ENCODE peak calls at places on chromosomes 5 and 9, in seven cellular contexts. F is ascending aorta; P is Panc1; Q is MM.1S; A is fibroblast of lung; X is tibial nerve; W is CD8-positive, alpha-beta T cell. D is an unnamed sample. For H3K4me1 and H3K36me3, the result is how much of the 10 kb centered on the place peaks cover.

GRCh38 chr5:969421-969839 is 39.2 kb upstream of the NKD2 start:
- DNase-seq in P (no peak), X (no peak), W (no peak), Q (no peak), F (no peak), A (peak), D (no peak)

GRCh38 chr9:84711936-84712335 is 42.4 kb downstream of the NTRK2 start:
- DNase-seq in Q (no peak), X (peak), A (peak), P (no peak), F (no peak), W (no peak), D (peak)

GRCh38 chr5:155047818-155048217 is 34.3 kb downstream of the KIF4B start:
- DNase-seq in Q (no peak), F (no peak), A (no peak), X (no peak), P (no peak), W (no peak), D (no peak)

GRCh38 chr9:91771027-91771426 is 179.0 kb downstream of the ROR2 start:
- DNase-seq in A (peak), Q (no peak), P (no peak), F (no peak), W (no peak), X (no peak), D (peak)

GRCh38 chr9:102840356-102840755 is 154.8 kb upstream of the CYLC2 start:
- DNase-seq in Q (no peak), A (no peak), X (no peak), W (no peak), P (no peak), F (no peak), D (no peak)

GRCh38 chr5:56112526-56113121 is 117.9 kb upstream of the IL6ST start:
- DNase-seq in X (peak), A (no peak), P (no peak), F (no peak), W (no peak), Q (no peak), D (no peak)

GRCh38 chr5:156634301-156634700 is 215.8 kb upstream of the PPP1R2B start:
- DNase-seq in Q (no peak), X (no peak), W (no peak), P (no peak), A (no peak), F (no peak), D (no peak)

GRCh38 chr5:96527826-96528225 is 94.8 kb upstream of the PCSK1 start:
- DNase-seq in A (no peak), X (no peak), W (no peak), F (no peak), Q (no peak), P (no peak), D (no peak)

GRCh38 chr5:74167930-74168315 is 472.6 kb downstream of the ENC1 start:
- DNase-seq in F (no peak), Q (no peak), P (no peak), X (no peak), W (no peak), A (no peak), D (no peak)

GRCh38 chr9:134922066-134922931 is 4.6 kb upstream of the FCN1 start:
- DNase-seq in F (peak), A (no peak), Q (no peak), W (no peak), X (peak), P (no peak), D (no peak)

GRCh38 chr9:135734616-135735144 is 32.7 kb downstream of the KCNT1 start:
- DNase-seq in W (no peak), F (no peak), P (no peak), Q (no peak), X (no peak), A (no peak), D (no peak)

GRCh38 chr5:34923694-34924461 is 5.5 kb upstream of the DNAJC21 start:
- DNase-seq in Q (no peak), F (no peak), P (peak), W (peak), A (peak), X (no peak), D (no peak)

GRCh38 chr5:132437604-132438275 is 52.8 kb downstream of the IRF1 start:
- DNase-seq in X (peak), A (peak), F (peak), P (no peak), W (peak), Q (peak), D (peak)

GRCh38 chr5:135353952-135354721 is 44.9 kb downstream of the MACROH2A1 start:
- DNase-seq in X (no peak), W (no peak), P (no peak), Q (no peak), A (peak), F (no peak), D (no peak)

GRCh38 chr5:166909926-166910325 is 1381.5 kb upstream of the WWC1 start:
- DNase-seq in X (no peak), A (no peak), Q (no peak), P (no peak), F (no peak), W (no peak), D (no peak)

GRCh38 chr5:107553063-107553676 is 117.6 kb downstream of the EFNA5 start:
- DNase-seq in Q (no peak), W (no peak), A (peak), X (no peak), P (no peak), F (no peak), D (no peak)

GRCh38 chr5:54243483-54244080 is 66.8 kb downstream of the ARL15 start:
- DNase-seq in A (peak), W (peak), F (no peak), P (no peak), X (peak), Q (peak), D (no peak)

GRCh38 chr5:141094481-141095262 is at the start of gene PCDHB2:
- DNase-seq in F (no peak), Q (peak), A (peak), P (no peak), W (no peak), X (peak), D (no peak)

GRCh38 chr5:176317534-176318374 is 43.8 kb downstream of the KIAA1191 start:
- DNase-seq in Q (no peak), F (no peak), A (no peak), P (no peak), X (no peak), W (no peak), D (no peak)

GRCh38 chr5:7823601-7824000 is 27.3 kb downstream of the CFAP90 start:
- DNase-seq in X (no peak), W (no peak), P (no peak), Q (no peak), A (no peak), F (no peak), D (no peak)

GRCh38 chr5:157352756-157353340 is 86.9 kb downstream of the CYFIP2 start:
- DNase-seq in P (no peak), Q (no peak), X (no peak), W (no peak), A (no peak), F (no peak), D (peak)

GRCh38 chr9:25678147-25678666 is at the start of gene TUSC1:
- DNase-seq in Q (peak), W (no peak), X (peak), F (peak), A (peak), P (no peak), D (peak)

GRCh38 chr5:149113669-149114068 is 27.6 kb upstream of the ABLIM3 start:
- DNase-seq in X (no peak), F (no peak), A (peak), Q (no peak), P (no peak), W (no peak), D (no peak)

GRCh38 chr9:118459832-118460425 is 755.7 kb downstream of the TLR4 start:
- DNase-seq in F (no peak), Q (no peak), P (no peak), X (no peak), W (no peak), A (no peak), D (no peak)

GRCh38 chr9:105280730-105281129 is 36.3 kb downstream of the SLC44A1 start:
- DNase-seq in P (no peak), Q (no peak), F (no peak), X (no peak), A (peak), W (no peak), D (no peak)

GRCh38 chr9:89422151-89422918 is 75.6 kb downstream of the SEMA4D start:
- DNase-seq in W (peak), X (no peak), A (peak), F (no peak), P (no peak), Q (no peak), D (no peak)

GRCh38 chr5:68711311-68712200 is 382.3 kb upstream of the SLC30A5 start:
- DNase-seq in Q (peak), P (no peak), X (no peak), W (no peak), A (no peak), F (no peak), D (no peak)

GRCh38 chr5:171575808-171576207 is 156.4 kb downstream of the FGF18 start:
- DNase-seq in X (no peak), W (no peak), Q (no peak), A (no peak), P (no peak), F (no peak), D (no peak)
- H3K4me1 ChIP-seq in X (under half), W (under half), Q (under half), A (under half), P (under half), F (under half), D (under half)

GRCh38 chr5:126836778-126837177 is 59.8 kb downstream of the LMNB1 start:
- DNase-seq in Q (no peak), P (no peak), A (no peak), F (no peak), X (no peak), W (no peak), D (no peak)

GRCh38 chr5:126837242-126837641 is 60.3 kb downstream of the LMNB1 start:
- DNase-seq in A (no peak), X (no peak), Q (no peak), W (no peak), P (no peak), F (no peak), D (no peak)

DNA sequence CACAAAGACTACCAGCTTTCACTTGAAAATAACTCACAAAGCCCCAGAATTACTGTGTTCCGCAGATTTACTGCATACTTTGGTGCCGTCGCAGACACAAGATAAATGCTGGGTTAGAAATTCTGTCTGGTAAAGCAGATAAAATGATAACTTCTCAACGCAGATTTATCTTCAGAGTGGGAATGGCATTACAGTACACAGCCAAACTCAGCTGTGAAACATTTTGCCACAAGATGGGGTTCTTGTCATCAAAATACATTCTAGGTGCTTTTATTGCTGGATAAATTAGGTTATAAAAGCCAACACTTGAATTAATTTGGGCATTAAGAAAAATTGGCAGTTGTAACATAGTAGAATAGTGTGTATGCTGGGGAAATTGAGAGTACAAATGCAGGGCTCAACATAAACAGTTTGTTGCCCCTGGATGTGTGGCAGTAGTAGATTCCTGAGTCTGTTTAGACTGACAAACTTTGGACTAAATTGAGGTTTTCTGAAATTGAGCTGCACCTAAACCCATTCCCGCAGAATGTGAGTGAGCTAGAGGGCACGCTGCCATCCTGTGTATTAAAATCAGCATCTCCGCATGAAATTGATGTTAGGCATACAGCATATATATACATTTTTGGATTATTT is 61.1 kb downstream of the LMNB1 start:
- DNase-seq in X (peak), A (no peak), F (no peak), P (no peak), Q (no peak), W (no peak), D (no peak)
- H3K36me3 ChIP-seq in X (under half), A (under half), F (under half), P (under half), Q (under half), W (under half), D (under half)

GRCh38 chr5:122697171-122697570 is 77.7 kb upstream of the SNX2 start:
- DNase-seq in F (no peak), X (no peak), Q (no peak), A (no peak), W (no peak), P (no peak), D (no peak)
- H3K27ac ChIP-seq in F (no peak), X (no peak), Q (no peak), A (no peak), W (no peak), P (no peak), D (no peak)

DNA sequence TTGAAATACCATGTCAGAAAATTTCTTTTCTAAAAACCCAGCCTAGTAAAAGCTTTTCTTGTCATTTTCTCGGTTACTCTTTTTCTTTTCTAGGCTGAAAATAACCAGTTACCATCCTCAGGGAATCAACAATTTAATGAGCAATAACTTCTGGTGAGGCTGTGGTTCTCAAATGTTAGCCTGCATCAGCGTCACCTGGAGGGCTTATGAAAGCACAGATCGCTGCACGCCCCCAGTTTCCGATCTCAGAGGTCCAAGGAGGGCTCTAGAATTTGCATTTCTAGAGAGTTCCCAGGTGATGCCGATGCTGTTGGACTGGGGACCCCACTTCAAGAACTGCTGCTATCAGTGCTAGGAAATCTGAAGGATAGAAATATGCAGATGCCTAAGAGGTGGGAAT is 28.9 kb upstream of the TLE1 start:
- DNase-seq in Q (no peak), F (no peak), X (no peak), P (no peak), W (no peak), A (no peak), D (no peak)
- H3K4me1 ChIP-seq in Q (under half), F (under half), X (under half), P (under half), W (under half), A (under half), D (under half)

GRCh38 chr5:113156271-113156878 is 179.8 kb downstream of the DCP2 start:
- DNase-seq in P (no peak), A (no peak), F (no peak), Q (no peak), X (no peak), W (no peak), D (no peak)
- H3K36me3 ChIP-seq in P (under half), A (under half), F (under half), Q (under half), X (under half), W (under half), D (under half)

DNA sequence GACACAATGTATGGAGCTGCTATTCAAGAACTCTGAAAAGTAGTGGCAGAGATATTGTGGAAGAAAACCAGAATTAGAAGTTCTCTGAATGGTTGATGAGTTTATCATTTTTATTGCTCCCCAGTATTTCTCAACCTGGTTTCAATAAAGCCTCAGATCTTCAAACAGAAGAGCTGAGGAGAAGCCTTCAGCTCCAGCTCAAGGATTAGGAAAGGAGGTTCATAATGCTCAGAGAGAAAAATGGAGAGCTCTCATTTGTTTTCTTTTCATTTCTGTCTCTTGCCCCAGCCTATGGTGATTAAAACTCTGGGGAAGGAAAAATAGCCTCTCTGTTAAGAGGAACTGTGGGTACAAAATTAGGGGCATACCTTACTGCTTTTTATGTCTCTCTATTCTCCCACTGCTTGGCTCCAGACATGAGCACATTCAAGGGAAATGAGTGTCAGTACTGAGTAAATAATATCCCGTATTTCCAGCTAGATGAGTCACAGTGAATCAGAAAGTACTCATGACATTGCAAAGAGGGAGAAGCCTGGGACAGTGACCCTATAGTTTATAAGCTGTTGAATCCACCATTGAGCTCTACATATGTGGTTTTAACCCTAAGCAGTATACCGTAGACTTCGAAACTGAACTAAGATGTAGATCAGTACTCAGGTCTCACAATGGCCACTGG is 138.1 kb downstream of the EMB start:
- DNase-seq in A (peak), Q (no peak), P (peak), X (no peak), F (no peak), W (no peak), D (no peak)
- H3K27ac ChIP-seq in A (no peak), Q (no peak), P (peak), X (no peak), F (no peak), W (no peak), D (no peak)

GRCh38 chr9:16559418-16560188 is 310.9 kb downstream of the BNC2 start:
- DNase-seq in Q (no peak), F (no peak), X (no peak), P (no peak), A (no peak), W (no peak), D (no peak)

GRCh38 chr9:16561121-16561520 is 309.3 kb downstream of the BNC2 start:
- DNase-seq in A (no peak), X (no peak), F (no peak), W (no peak), Q (no peak), P (no peak), D (no peak)

GRCh38 chr9:16563446-16563845 is 307.0 kb downstream of the BNC2 start:
- DNase-seq in A (no peak), W (no peak), F (no peak), P (no peak), X (no peak), Q (no peak), D (no peak)
- H3K4me1 ChIP-seq in A (under half), W (under half), F (under half), P (under half), X (under half), Q (under half), D (under half)

GRCh38 chr5:38885208-38885607 is 39.4 kb downstream of the OSMR start:
- DNase-seq in A (no peak), F (no peak), W (no peak), Q (no peak), X (no peak), P (no peak), D (no peak)
- H3K36me3 ChIP-seq in A (under half), F (half or more), W (under half), Q (under half), X (under half), P (under half), D (under half)

GRCh38 chr9:124698265-124698664 is 72.8 kb downstream of the NR6A1 start:
- DNase-seq in X (no peak), F (no peak), W (no peak), A (peak), Q (no peak), P (no peak), D (no peak)
- H3K27ac ChIP-seq in X (no peak), F (no peak), W (no peak), A (peak), Q (no peak), P (no peak), D (no peak)